ENCODE peak calls at places on chromosome X, in seven cellular contexts. One of them, this sample, is unnamed.

GRCh38 chrX:108199041-108199440 is 107.5 kb downstream of the ATG4A start:
- DNase-seq in cardiac fibroblast: no peak
- DNase-seq in RWPE2: no peak
- DNase-seq in HCT116: no peak
- DNase-seq in kidney epithelial cell: no peak
- DNase-seq in pancreas: no peak
- DNase-seq in mesothelial cell of epicardium: no peak
- DNase-seq in this sample: no peak

GRCh38 chrX:33808636-33809035 is 323.5 kb downstream of the FAM47A start:
- DNase-seq in cardiac fibroblast: no peak
- DNase-seq in kidney epithelial cell: no peak
- DNase-seq in RWPE2: no peak
- DNase-seq in pancreas: no peak
- DNase-seq in HCT116: no peak
- DNase-seq in mesothelial cell of epicardium: no peak
- DNase-seq in this sample: no peak

GRCh38 chrX:53795583-53795982 is 109.1 kb upstream of the HUWE1 start:
- DNase-seq in kidney epithelial cell: no peak
- DNase-seq in cardiac fibroblast: peak
- DNase-seq in RWPE2: no peak
- DNase-seq in mesothelial cell of epicardium: no peak
- DNase-seq in HCT116: no peak
- DNase-seq in pancreas: no peak
- DNase-seq in this sample: no peak

GRCh38 chrX:101171883-101172400 is 47.6 kb upstream of the DRP2 start:
- DNase-seq in HCT116: no peak
- DNase-seq in RWPE2: no peak
- DNase-seq in mesothelial cell of epicardium: no peak
- DNase-seq in cardiac fibroblast: no peak
- DNase-seq in pancreas: no peak
- DNase-seq in kidney epithelial cell: no peak
- DNase-seq in this sample: no peak

GRCh38 chrX:54920610-54921426 is at the start of gene TRO:
- DNase-seq in HCT116: no peak
- DNase-seq in mesothelial cell of epicardium: peak
- DNase-seq in cardiac fibroblast: peak
- DNase-seq in RWPE2: no peak
- DNase-seq in pancreas: no peak
- DNase-seq in kidney epithelial cell: no peak
- DNase-seq in this sample: no peak

GRCh38 chrX:2828404-2829065 is at the start of gene GYG2:
- DNase-seq in RWPE2: no peak
- DNase-seq in kidney epithelial cell: no peak
- DNase-seq in cardiac fibroblast: peak
- DNase-seq in mesothelial cell of epicardium: peak
- DNase-seq in pancreas: peak
- DNase-seq in HCT116: no peak
- DNase-seq in this sample: no peak

GRCh38 chrX:83845397-83845796 is 15.5 kb upstream of the CYLC1 start:
- DNase-seq in RWPE2: no peak
- DNase-seq in kidney epithelial cell: no peak
- DNase-seq in HCT116: peak
- DNase-seq in cardiac fibroblast: peak
- DNase-seq in pancreas: no peak
- DNase-seq in mesothelial cell of epicardium: no peak
- DNase-seq in this sample: no peak

GRCh38 chrX:101397779-101398178 is 7.0 kb downstream of the RPL36A start:
- DNase-seq in RWPE2: no peak
- DNase-seq in cardiac fibroblast: peak
- DNase-seq in mesothelial cell of epicardium: no peak
- DNase-seq in pancreas: no peak
- DNase-seq in HCT116: no peak
- DNase-seq in kidney epithelial cell: no peak
- DNase-seq in this sample: no peak

GRCh38 chrX:108447303-108447702 is 7.7 kb downstream of the COL4A5 start:
- DNase-seq in cardiac fibroblast: no peak
- DNase-seq in pancreas: no peak
- DNase-seq in RWPE2: no peak
- DNase-seq in HCT116: no peak
- DNase-seq in kidney epithelial cell: no peak
- DNase-seq in mesothelial cell of epicardium: no peak
- DNase-seq in this sample: no peak

GRCh38 chrX:47177079-47177478 is 16.6 kb upstream of the UBA1 start:
- DNase-seq in HCT116: no peak
- DNase-seq in RWPE2: no peak
- DNase-seq in mesothelial cell of epicardium: no peak
- DNase-seq in pancreas: no peak
- DNase-seq in kidney epithelial cell: no peak
- DNase-seq in cardiac fibroblast: no peak
- DNase-seq in this sample: peak

GRCh38 chrX:40671126-40671525 is 23.8 kb upstream of the CXorf38 start:
- DNase-seq in HCT116: no peak
- DNase-seq in kidney epithelial cell: no peak
- DNase-seq in cardiac fibroblast: peak
- DNase-seq in mesothelial cell of epicardium: no peak
- DNase-seq in RWPE2: no peak
- DNase-seq in pancreas: no peak
- DNase-seq in this sample: no peak

GRCh38 chrX:38117485-38117884 is 103.2 kb downstream of the SRPX start:
- DNase-seq in HCT116: no peak
- DNase-seq in RWPE2: no peak
- DNase-seq in cardiac fibroblast: peak
- DNase-seq in mesothelial cell of epicardium: no peak
- DNase-seq in pancreas: peak
- DNase-seq in kidney epithelial cell: no peak
- DNase-seq in this sample: no peak

GRCh38 chrX:110132450-110133114 is 129.7 kb downstream of the TMEM164 start:
- DNase-seq in HCT116: no peak
- DNase-seq in pancreas: no peak
- DNase-seq in cardiac fibroblast: no peak
- DNase-seq in kidney epithelial cell: no peak
- DNase-seq in mesothelial cell of epicardium: no peak
- DNase-seq in RWPE2: no peak
- DNase-seq in this sample: no peak

GRCh38 chrX:32673193-32673592 is 538.2 kb downstream of the DMD start:
- DNase-seq in mesothelial cell of epicardium: no peak
- DNase-seq in kidney epithelial cell: no peak
- DNase-seq in RWPE2: no peak
- DNase-seq in pancreas: no peak
- DNase-seq in HCT116: no peak
- DNase-seq in cardiac fibroblast: peak
- DNase-seq in this sample: no peak

GRCh38 chrX:1883772-1884171 is 268.9 kb downstream of the ASMT start:
- DNase-seq in RWPE2: no peak
- DNase-seq in kidney epithelial cell: no peak
- DNase-seq in HCT116: no peak
- DNase-seq in mesothelial cell of epicardium: no peak
- DNase-seq in cardiac fibroblast: no peak
- DNase-seq in pancreas: no peak
- DNase-seq in this sample: no peak

GRCh38 chrX:101550825-101551767 is 749 bp downstream of the ARMCX1 start:
- DNase-seq in RWPE2: no peak
- DNase-seq in kidney epithelial cell: no peak
- DNase-seq in pancreas: peak
- DNase-seq in cardiac fibroblast: peak
- DNase-seq in HCT116: no peak
- DNase-seq in mesothelial cell of epicardium: peak
- DNase-seq in this sample: no peak

GRCh38 chrX:118847676-118848075 is 24.1 kb downstream of the ZCCHC12 start:
- DNase-seq in HCT116: peak
- DNase-seq in pancreas: no peak
- DNase-seq in cardiac fibroblast: peak
- DNase-seq in mesothelial cell of epicardium: no peak
- DNase-seq in RWPE2: no peak
- DNase-seq in kidney epithelial cell: no peak
- DNase-seq in this sample: no peak

GRCh38 chrX:22800360-22800759 is 199.4 kb upstream of the DDX53 start:
- DNase-seq in RWPE2: no peak
- DNase-seq in pancreas: no peak
- DNase-seq in mesothelial cell of epicardium: no peak
- DNase-seq in cardiac fibroblast: peak
- DNase-seq in HCT116: no peak
- DNase-seq in kidney epithelial cell: peak
- DNase-seq in this sample: no peak

GRCh38 chrX:153782324-153782723 is 1.5 kb downstream of the SRPK3 start:
- DNase-seq in kidney epithelial cell: no peak
- DNase-seq in HCT116: no peak
- DNase-seq in RWPE2: no peak
- DNase-seq in cardiac fibroblast: no peak
- DNase-seq in pancreas: no peak
- DNase-seq in mesothelial cell of epicardium: no peak
- DNase-seq in this sample: no peak
- TF ChIP-seq CTCF in kidney epithelial cell: no peak
- TF ChIP-seq CTCF in HCT116: no peak
- TF ChIP-seq CTCF in RWPE2: no peak
- TF ChIP-seq CTCF in cardiac fibroblast: no peak
- TF ChIP-seq CTCF in pancreas: no peak
- TF ChIP-seq CTCF in mesothelial cell of epicardium: no peak
- TF ChIP-seq CTCF in this sample: peak

DNA sequence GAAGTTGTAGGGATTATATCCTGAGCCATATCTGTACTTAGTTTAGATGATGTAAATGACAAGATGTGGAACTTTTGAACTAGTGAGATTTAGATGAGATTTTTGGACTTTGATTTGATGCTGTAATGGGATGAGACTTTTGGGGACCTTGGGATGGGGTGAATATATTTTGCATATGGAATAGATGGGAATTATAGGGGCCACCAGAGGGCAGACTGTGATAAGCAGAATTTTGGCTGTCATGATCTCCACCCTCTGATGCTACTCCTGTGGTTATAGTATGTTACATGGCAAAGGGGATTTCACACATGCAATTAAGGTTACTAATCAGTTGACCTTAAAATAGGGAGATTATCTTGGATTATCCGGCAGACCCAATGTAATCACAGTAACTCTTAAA is 214.0 kb upstream of the NHS start:
- DNase-seq in mesothelial cell of epicardium: no peak
- DNase-seq in kidney epithelial cell: no peak
- DNase-seq in HCT116: no peak
- DNase-seq in RWPE2: no peak
- DNase-seq in pancreas: no peak
- DNase-seq in cardiac fibroblast: no peak
- DNase-seq in this sample: no peak
- TF ChIP-seq CTCF in mesothelial cell of epicardium: no peak
- TF ChIP-seq CTCF in kidney epithelial cell: no peak
- TF ChIP-seq CTCF in HCT116: peak
- TF ChIP-seq CTCF in RWPE2: peak
- TF ChIP-seq CTCF in pancreas: no peak
- TF ChIP-seq CTCF in cardiac fibroblast: no peak
- TF ChIP-seq CTCF in this sample: peak

DNA sequence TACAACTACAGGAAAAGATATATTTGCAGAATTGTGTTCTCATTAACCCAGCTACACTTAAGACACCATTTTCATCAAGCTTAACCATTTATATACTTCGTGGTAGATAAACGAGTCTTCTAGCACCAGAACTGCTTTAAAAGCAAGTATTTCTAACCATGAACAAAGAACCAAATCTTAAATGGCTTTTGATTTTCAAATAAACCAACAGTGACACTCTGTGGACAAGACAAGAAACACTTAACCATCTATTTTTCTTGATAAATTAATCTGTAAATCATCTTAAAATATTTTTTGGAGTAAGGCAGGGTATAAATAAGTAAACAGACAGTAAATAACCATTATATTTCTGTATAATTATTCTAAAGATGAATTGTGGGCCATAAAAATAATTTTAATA is 10.2 kb downstream of the BEND2 start:
- DNase-seq in RWPE2: no peak
- DNase-seq in mesothelial cell of epicardium: no peak
- DNase-seq in kidney epithelial cell: no peak
- DNase-seq in pancreas: no peak
- DNase-seq in HCT116: no peak
- DNase-seq in cardiac fibroblast: peak
- DNase-seq in this sample: no peak
- TF ChIP-seq CTCF in RWPE2: peak
- TF ChIP-seq CTCF in mesothelial cell of epicardium: no peak
- TF ChIP-seq CTCF in kidney epithelial cell: no peak
- TF ChIP-seq CTCF in pancreas: no peak
- TF ChIP-seq CTCF in HCT116: no peak
- TF ChIP-seq CTCF in cardiac fibroblast: no peak
- TF ChIP-seq CTCF in this sample: peak

GRCh38 chrX:85611926-85612325 is 232.5 kb upstream of the POF1B start:
- DNase-seq in cardiac fibroblast: peak
- DNase-seq in kidney epithelial cell: no peak
- DNase-seq in mesothelial cell of epicardium: no peak
- DNase-seq in pancreas: no peak
- DNase-seq in HCT116: no peak
- DNase-seq in RWPE2: no peak
- DNase-seq in this sample: no peak
- TF ChIP-seq CTCF in cardiac fibroblast: peak
- TF ChIP-seq CTCF in kidney epithelial cell: peak
- TF ChIP-seq CTCF in mesothelial cell of epicardium: peak
- TF ChIP-seq CTCF in pancreas: no peak
- TF ChIP-seq CTCF in HCT116: no peak
- TF ChIP-seq CTCF in RWPE2: peak
- TF ChIP-seq CTCF in this sample: peak

GRCh38 chrX:148535639-148536038 is 35.2 kb downstream of the AFF2 start:
- DNase-seq in HCT116: no peak
- DNase-seq in RWPE2: no peak
- DNase-seq in kidney epithelial cell: no peak
- DNase-seq in mesothelial cell of epicardium: no peak
- DNase-seq in pancreas: no peak
- DNase-seq in cardiac fibroblast: no peak
- DNase-seq in this sample: no peak

GRCh38 chrX:148530464-148531077 is 30.2 kb downstream of the AFF2 start:
- DNase-seq in kidney epithelial cell: no peak
- DNase-seq in mesothelial cell of epicardium: no peak
- DNase-seq in pancreas: no peak
- DNase-seq in RWPE2: no peak
- DNase-seq in HCT116: no peak
- DNase-seq in cardiac fibroblast: peak
- DNase-seq in this sample: no peak
- TF ChIP-seq CTCF in kidney epithelial cell: peak
- TF ChIP-seq CTCF in mesothelial cell of epicardium: peak
- TF ChIP-seq CTCF in pancreas: peak
- TF ChIP-seq CTCF in RWPE2: peak
- TF ChIP-seq CTCF in HCT116: peak
- TF ChIP-seq CTCF in cardiac fibroblast: peak
- TF ChIP-seq CTCF in this sample: peak

GRCh38 chrX:135688137-135688536 is 25.3 kb upstream of the CT45A1 start:
- DNase-seq in mesothelial cell of epicardium: no peak
- DNase-seq in cardiac fibroblast: no peak
- DNase-seq in kidney epithelial cell: no peak
- DNase-seq in HCT116: peak
- DNase-seq in pancreas: no peak
- DNase-seq in RWPE2: no peak
- DNase-seq in this sample: no peak
- TF ChIP-seq CTCF in mesothelial cell of epicardium: no peak
- TF ChIP-seq CTCF in cardiac fibroblast: peak
- TF ChIP-seq CTCF in kidney epithelial cell: peak
- TF ChIP-seq CTCF in HCT116: peak
- TF ChIP-seq CTCF in pancreas: no peak
- TF ChIP-seq CTCF in RWPE2: no peak
- TF ChIP-seq CTCF in this sample: peak

DNA sequence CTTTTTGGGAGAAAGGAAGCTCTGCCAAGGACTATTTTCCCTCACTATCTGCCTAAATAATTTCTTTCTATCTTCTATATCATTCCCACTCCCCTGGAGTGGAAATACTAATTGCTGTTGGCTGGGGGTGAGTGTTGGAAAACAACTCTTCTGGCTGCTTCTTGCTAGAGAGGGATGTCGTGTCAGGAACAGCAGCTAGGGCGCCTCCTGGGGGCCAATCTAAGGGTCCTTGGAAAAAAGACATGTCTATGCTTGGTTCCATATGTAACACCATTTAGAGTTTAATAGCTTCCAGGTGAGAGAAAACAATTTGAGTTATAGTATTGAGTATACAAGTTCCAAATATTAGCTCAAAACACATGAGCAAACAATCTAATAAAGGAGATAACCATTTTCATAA is 111.3 kb downstream of the MAGEE1 start:
- DNase-seq in kidney epithelial cell: no peak
- DNase-seq in pancreas: no peak
- DNase-seq in cardiac fibroblast: no peak
- DNase-seq in HCT116: no peak
- DNase-seq in RWPE2: no peak
- DNase-seq in mesothelial cell of epicardium: no peak
- DNase-seq in this sample: no peak
- TF ChIP-seq CTCF in kidney epithelial cell: no peak
- TF ChIP-seq CTCF in pancreas: no peak
- TF ChIP-seq CTCF in cardiac fibroblast: no peak
- TF ChIP-seq CTCF in HCT116: peak
- TF ChIP-seq CTCF in RWPE2: no peak
- TF ChIP-seq CTCF in mesothelial cell of epicardium: no peak
- TF ChIP-seq CTCF in this sample: no peak

This sample was measured in chondrocyte.